ENCODE peak calls at places on chromosomes 16 and 17, in four cellular contexts. One of them, this sample, is unnamed.
A peak's percentile ranks its signal among the peaks of the same experiment; 100 is the strongest.

GRCh38 chr17:78818932-78819331 is 21.7 kb downstream of the USP36 start:
- DNase-seq in RWPE2: no peak
- DNase-seq in nephron progenitor cell: no peak
- DNase-seq in tibial nerve: no peak
- DNase-seq in this sample: peak; percentile 2

GRCh38 chr16:74865922-74866598 is 91.4 kb upstream of the FA2H start:
- DNase-seq in RWPE2: no peak
- DNase-seq in tibial nerve: no peak
- DNase-seq in nephron progenitor cell: peak; percentile 16
- DNase-seq in this sample: no peak

GRCh38 chr16:15141586-15141985 is 47.5 kb upstream of the RRN3 start:
- DNase-seq in RWPE2: no peak
- DNase-seq in tibial nerve: no peak
- DNase-seq in nephron progenitor cell: no peak
- DNase-seq in this sample: no peak

GRCh38 chr17:27471321-27472269 is 15.3 kb downstream of the KSR1 start:
- DNase-seq in RWPE2: no peak
- DNase-seq in tibial nerve: no peak
- DNase-seq in nephron progenitor cell: no peak
- DNase-seq in this sample: no peak

GRCh38 chr17:47719411-47720152 is 13.5 kb upstream of the TBX21 start:
- DNase-seq in nephron progenitor cell: no peak
- DNase-seq in RWPE2: no peak
- DNase-seq in tibial nerve: no peak
- DNase-seq in this sample: no peak

GRCh38 chr16:69089091-69089912 is 16.2 kb upstream of the HAS3 start:
- DNase-seq in tibial nerve: no peak
- DNase-seq in nephron progenitor cell: no peak
- DNase-seq in RWPE2: no peak
- DNase-seq in this sample: no peak

GRCh38 chr16:2967211-2967631 is 1.9 kb upstream of the PAQR4 start:
- DNase-seq in tibial nerve: no peak
- DNase-seq in RWPE2: no peak
- DNase-seq in nephron progenitor cell: no peak
- DNase-seq in this sample: no peak

GRCh38 chr17:39400547-39401411 is 647 bp downstream of the FBXL20 start:
- DNase-seq in nephron progenitor cell: no peak
- DNase-seq in tibial nerve: peak; percentile 10
- DNase-seq in RWPE2: no peak
- DNase-seq in this sample: no peak

GRCh38 chr17:9021158-9021984 is at the start of gene NTN1:
- DNase-seq in nephron progenitor cell: peak; percentile 77
- DNase-seq in tibial nerve: peak; percentile 22
- DNase-seq in RWPE2: no peak
- DNase-seq in this sample: no peak

GRCh38 chr17:37546242-37546641 is 56.6 kb downstream of the DUSP14 start:
- DNase-seq in tibial nerve: no peak
- DNase-seq in RWPE2: no peak
- DNase-seq in nephron progenitor cell: no peak
- DNase-seq in this sample: no peak

GRCh38 chr17:14308636-14308964 is 7.7 kb downstream of the HS3ST3B1 start:
- DNase-seq in tibial nerve: no peak
- DNase-seq in nephron progenitor cell: no peak
- DNase-seq in RWPE2: no peak
- DNase-seq in this sample: no peak

DNA sequence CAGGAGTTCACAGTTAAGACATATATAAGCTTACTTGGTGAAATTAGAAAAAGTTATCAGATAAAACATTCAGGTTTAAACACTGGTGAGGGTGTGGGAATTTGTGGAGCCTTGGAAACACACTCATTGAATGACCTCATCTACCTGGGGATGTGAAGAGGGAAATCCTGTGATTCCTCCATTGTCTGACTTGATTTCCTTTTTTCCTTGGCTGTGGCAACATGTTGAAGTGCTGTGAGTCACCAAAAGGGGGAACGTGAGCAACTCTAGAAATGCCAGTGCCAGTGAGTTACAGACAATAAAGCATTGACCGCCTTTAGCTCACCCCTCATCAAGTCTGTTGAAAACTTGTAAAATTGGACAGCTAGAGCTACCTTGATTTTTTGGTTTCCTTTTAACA is 1.8 kb downstream of the HMOX2 start:
- DNase-seq in RWPE2: no peak
- DNase-seq in tibial nerve: peak; percentile 33
- DNase-seq in nephron progenitor cell: no peak
- DNase-seq in this sample: no peak
- TF ChIP-seq CTCF in RWPE2: peak; percentile 35
- TF ChIP-seq CTCF in tibial nerve: no peak
- TF ChIP-seq CTCF in nephron progenitor cell: no peak
- TF ChIP-seq CTCF in this sample: peak; percentile 59

GRCh38 chr17:63679214-63679613 is 20.7 kb downstream of the LIMD2 start:
- DNase-seq in RWPE2: no peak
- DNase-seq in tibial nerve: no peak
- DNase-seq in nephron progenitor cell: no peak
- DNase-seq in this sample: no peak
- TF ChIP-seq CTCF in RWPE2: no peak
- TF ChIP-seq CTCF in tibial nerve: no peak
- TF ChIP-seq CTCF in nephron progenitor cell: no peak
- TF ChIP-seq CTCF in this sample: no peak

DNA sequence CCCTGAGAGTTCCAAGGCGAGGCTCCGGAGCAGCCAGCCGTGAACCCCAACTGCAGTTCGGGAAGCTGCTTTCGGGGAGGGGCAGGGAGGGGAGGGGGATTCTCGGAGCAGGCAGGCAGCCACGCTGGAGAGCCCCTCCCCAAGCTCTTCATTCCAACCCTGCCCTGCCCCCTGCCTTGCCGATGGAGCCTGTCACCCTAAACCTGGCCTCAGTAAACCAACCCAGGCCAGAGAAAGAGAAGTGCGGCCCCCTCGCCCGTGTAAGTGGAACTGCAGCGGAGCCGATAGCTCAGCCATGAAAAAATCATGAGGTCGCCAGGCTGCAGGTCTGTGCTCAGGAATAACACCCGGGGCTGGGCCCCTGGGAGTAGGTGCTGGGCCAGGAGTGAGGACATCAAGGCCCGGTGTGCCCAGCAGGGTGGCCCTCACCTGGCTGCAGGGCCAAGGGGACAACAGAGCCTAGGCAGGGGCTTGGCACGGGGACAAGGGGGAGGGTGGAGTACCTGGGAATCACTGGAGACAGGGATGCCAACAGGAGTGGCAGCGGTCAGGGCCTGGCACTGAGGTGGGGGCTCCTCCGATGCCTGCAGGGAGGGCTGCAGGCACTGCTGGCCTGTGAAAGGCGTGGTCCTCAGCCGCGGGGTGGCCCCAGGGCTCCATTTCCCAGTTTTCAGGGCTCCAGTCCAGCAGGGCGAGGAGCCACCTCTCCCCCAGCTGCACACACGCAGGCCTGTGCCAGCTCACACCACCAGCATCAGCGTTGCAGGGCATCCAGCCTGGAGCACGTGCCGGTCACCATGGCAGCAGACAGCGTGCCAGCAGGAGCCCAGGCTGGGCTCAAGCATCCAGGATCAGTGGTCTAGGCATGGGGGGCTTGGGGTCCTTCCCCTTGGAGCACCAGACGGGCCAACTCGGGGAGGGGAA is 4.8 kb upstream of the FSCN2 start:
- DNase-seq in tibial nerve: no peak
- DNase-seq in nephron progenitor cell: peak; percentile 85
- DNase-seq in RWPE2: no peak
- DNase-seq in this sample: no peak
- TF ChIP-seq CTCF in tibial nerve: no peak
- TF ChIP-seq CTCF in nephron progenitor cell: peak; percentile 55
- TF ChIP-seq CTCF in RWPE2: no peak
- TF ChIP-seq CTCF in this sample: peak; percentile 56

DNA sequence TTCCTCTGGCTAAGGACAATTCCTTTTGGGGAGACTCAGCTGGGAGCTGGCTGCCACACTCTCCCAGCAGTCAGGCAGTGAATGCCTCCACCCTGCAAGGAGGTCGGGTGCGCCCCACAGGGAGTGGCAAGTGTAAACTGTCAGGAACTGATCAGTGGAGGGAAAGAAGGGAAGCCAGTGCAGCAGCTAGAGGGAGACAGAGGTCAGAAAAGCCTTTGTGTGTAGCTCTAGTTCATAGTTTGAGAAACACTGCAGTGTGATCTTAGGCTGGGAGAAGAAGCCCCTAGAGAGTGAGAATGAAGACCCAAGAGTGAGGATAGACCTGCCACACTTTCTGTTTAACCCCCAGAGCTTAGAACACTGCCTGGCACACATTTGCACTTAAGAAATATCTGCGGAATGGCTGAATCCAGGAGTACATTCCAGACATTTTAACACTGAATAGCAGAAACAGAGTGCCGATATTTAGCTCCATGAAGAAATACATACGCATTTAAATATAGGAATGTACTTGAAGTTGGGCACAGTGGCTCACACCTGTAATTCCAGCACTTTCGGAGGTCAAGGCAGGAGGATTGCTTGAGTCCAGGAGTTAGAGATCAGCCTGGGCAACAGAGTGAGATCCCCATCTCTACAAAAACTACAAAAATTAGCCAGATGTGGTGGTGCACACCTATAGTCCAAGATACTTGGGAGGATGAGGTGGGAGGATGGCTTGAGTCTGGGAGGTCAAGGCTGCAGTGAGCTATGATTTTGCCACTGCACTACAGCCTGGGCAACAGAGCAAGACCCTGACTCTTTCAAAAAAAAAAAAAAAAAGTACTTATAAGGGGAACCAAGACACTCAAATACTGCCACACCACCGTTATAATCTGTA is 11.1 kb upstream of the SLC5A11 start:
- DNase-seq in nephron progenitor cell: no peak
- DNase-seq in RWPE2: no peak
- DNase-seq in tibial nerve: no peak
- DNase-seq in this sample: no peak
- TF ChIP-seq CTCF in nephron progenitor cell: peak; percentile 5
- TF ChIP-seq CTCF in RWPE2: peak; percentile 75
- TF ChIP-seq CTCF in tibial nerve: peak; percentile 18
- TF ChIP-seq CTCF in this sample: peak; percentile 80

GRCh38 chr16:56609463-56609921 is 1.1 kb downstream of the MT2A start:
- DNase-seq in tibial nerve: peak; percentile 84
- DNase-seq in RWPE2: no peak
- DNase-seq in nephron progenitor cell: no peak
- DNase-seq in this sample: no peak
- TF ChIP-seq CTCF in tibial nerve: no peak
- TF ChIP-seq CTCF in RWPE2: no peak
- TF ChIP-seq CTCF in nephron progenitor cell: no peak
- TF ChIP-seq CTCF in this sample: peak; percentile 25

GRCh38 chr16:17566656-17567450 is 96.1 kb upstream of the XYLT1 start:
- DNase-seq in nephron progenitor cell: no peak
- DNase-seq in RWPE2: no peak
- DNase-seq in tibial nerve: no peak
- DNase-seq in this sample: no peak
- TF ChIP-seq CTCF in nephron progenitor cell: no peak
- TF ChIP-seq CTCF in RWPE2: no peak
- TF ChIP-seq CTCF in tibial nerve: no peak
- TF ChIP-seq CTCF in this sample: no peak

GRCh38 chr17:74493381-74493833 is 27.0 kb downstream of the CD300A start:
- DNase-seq in RWPE2: no peak
- DNase-seq in tibial nerve: peak; percentile 80
- DNase-seq in nephron progenitor cell: peak; percentile 84
- DNase-seq in this sample: no peak
- TF ChIP-seq CTCF in RWPE2: peak; percentile 86
- TF ChIP-seq CTCF in tibial nerve: peak; percentile 84
- TF ChIP-seq CTCF in nephron progenitor cell: peak; percentile 94
- TF ChIP-seq CTCF in this sample: peak; percentile 90

DNA sequence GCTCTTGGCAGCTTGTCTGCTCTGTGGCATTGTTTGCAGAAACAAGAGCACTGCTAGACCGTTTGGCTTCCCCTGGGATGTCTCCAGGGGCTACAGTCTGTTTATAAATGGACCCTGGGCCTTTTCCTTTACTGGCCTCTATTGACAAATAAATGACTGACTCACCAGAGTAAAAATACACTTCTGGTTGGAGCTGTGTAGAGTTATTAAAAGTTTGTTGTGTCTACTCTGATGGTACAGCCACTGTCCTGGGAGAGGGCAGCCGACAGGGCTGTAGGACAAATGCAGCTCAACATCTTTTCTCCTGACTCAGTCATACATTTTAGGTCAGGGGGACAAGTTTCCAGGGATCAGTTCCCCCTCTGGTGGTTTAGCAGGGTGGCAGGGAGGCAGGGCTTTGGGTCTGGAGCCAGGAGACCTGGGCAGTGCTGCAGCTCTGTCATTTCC is 30.0 kb downstream of the FOXL1 start:
- DNase-seq in tibial nerve: no peak
- DNase-seq in RWPE2: no peak
- DNase-seq in nephron progenitor cell: no peak
- DNase-seq in this sample: no peak
- TF ChIP-seq CTCF in tibial nerve: no peak
- TF ChIP-seq CTCF in RWPE2: no peak
- TF ChIP-seq CTCF in nephron progenitor cell: no peak
- TF ChIP-seq CTCF in this sample: peak; percentile 56